ENCODE peak calls at places on chromosomes 7 and 10, in five cellular contexts. W is H7, I is GM06990, G is midbrain, C is activated B cell treated with CpG ODN at 0.5 μM for 24 hours. D is an unnamed sample.

GRCh38 chr7:146554568-146554967 is 438.0 kb downstream of the CNTNAP2 start:
- DNase-seq in W (no peak), I (no peak), G (no peak), C (no peak), D (no peak)

GRCh38 chr10:34740321-34740720 is 74.8 kb downstream of the PARD3 start:
- DNase-seq in W (peak; percentile 35), I (no peak), G (no peak), C (no peak), D (no peak)

GRCh38 chr7:134831862-134832261 is 52.4 kb downstream of the CALD1 start:
- DNase-seq in W (no peak), I (no peak), G (peak; percentile 9), C (no peak), D (no peak)

GRCh38 chr10:96285331-96285752 is 14.0 kb upstream of the BLNK start:
- DNase-seq in W (peak; percentile 43), I (no peak), G (no peak), C (no peak), D (no peak)

GRCh38 chr7:83957333-83957732 is 237.3 kb downstream of the SEMA3A start:
- DNase-seq in W (no peak), I (no peak), G (no peak), C (no peak), D (no peak)

GRCh38 chr7:27101906-27102577 is 441 bp downstream of the HOXA2 start:
- DNase-seq in W (peak; percentile 74), I (no peak), G (no peak), C (no peak), D (no peak)

GRCh38 chr10:52879181-52879607 is 106.6 kb upstream of the MBL2 start:
- DNase-seq in W (no peak), I (no peak), G (no peak), C (no peak), D (no peak)

GRCh38 chr7:146826338-146826737 is 709.7 kb downstream of the CNTNAP2 start:
- DNase-seq in W (no peak), I (no peak), G (no peak), C (no peak), D (no peak)

GRCh38 chr10:12902135-12902572 is 99.4 kb downstream of the CCDC3 start:
- DNase-seq in W (peak; percentile 87), I (no peak), G (peak; percentile 27), C (peak; percentile 18), D (peak; percentile 62)

GRCh38 chr10:47206449-47207279 is 93.3 kb upstream of the GDF10 start:
- DNase-seq in W (no peak), I (no peak), G (no peak), C (no peak), D (peak; percentile 31)

GRCh38 chr7:25805027-25805687 is 346.8 kb upstream of the NFE2L3 start:
- DNase-seq in W (no peak), I (no peak), G (no peak), C (no peak), D (no peak)

GRCh38 chr7:131042269-131043160 is 285.2 kb upstream of the MKLN1 start:
- DNase-seq in W (peak; percentile 51), I (no peak), G (no peak), C (no peak), D (no peak)

GRCh38 chr10:43138757-43139241 is 554 bp downstream of the CSGALNACT2 start:
- DNase-seq in W (peak; percentile 73), I (no peak), G (peak; percentile 60), C (no peak), D (no peak)

GRCh38 chr7:41955475-41956243 is 252.8 kb upstream of the INHBA start:
- DNase-seq in W (peak; percentile 81), I (no peak), G (peak; percentile 81), C (no peak), D (peak; percentile 100)

GRCh38 chr10:86045896-86046295 is 320.7 kb downstream of the GRID1 start:
- DNase-seq in W (no peak), I (no peak), G (no peak), C (no peak), D (no peak)

GRCh38 chr10:43250625-43250924 is 16.3 kb downstream of the RASGEF1A start:
- DNase-seq in W (no peak), I (no peak), G (no peak), C (no peak), D (no peak)

GRCh38 chr7:44112231-44112996 is 8.3 kb downstream of the AEBP1 start:
- DNase-seq in W (peak; percentile 83), I (no peak), G (no peak), C (no peak), D (no peak)

GRCh38 chr10:24457661-24458318 is 248.9 kb downstream of the KIAA1217 start:
- DNase-seq in W (no peak), I (no peak), G (no peak), C (no peak), D (no peak)

GRCh38 chr10:121556918-121557573 is 41.2 kb downstream of the FGFR2 start:
- DNase-seq in W (no peak), I (no peak), G (no peak), C (no peak), D (peak; percentile 13)

GRCh38 chr7:69912846-69913245 is 314.6 kb downstream of the AUTS2 start:
- DNase-seq in W (no peak), I (no peak), G (no peak), C (no peak), D (no peak)

GRCh38 chr10:71527135-71527534 is 130.4 kb downstream of the CDH23 start:
- DNase-seq in W (no peak), I (no peak), G (no peak), C (no peak), D (no peak)

D was measured in astrocyte of the cerebellum.